ENCODE peak calls at places on chromosome 14, in nine cellular contexts. One of them, this sample, is unnamed.

GRCh38 chr14:38605193-38606114 is 349.6 kb upstream of the CLEC14A start:
- DNase-seq in GM23338: peak
- DNase-seq in vagina: no peak
- DNase-seq in esophagus muscularis mucosa: no peak
- DNase-seq in prostate gland: no peak
- DNase-seq in HCT116: no peak
- DNase-seq in transverse colon: no peak
- DNase-seq in endothelial cell of umbilical vein: peak
- DNase-seq in stomach: no peak
- DNase-seq in this sample: no peak

GRCh38 chr14:91901449-91902250 is 34.3 kb upstream of the TC2N start:
- DNase-seq in GM23338: no peak
- DNase-seq in vagina: no peak
- DNase-seq in esophagus muscularis mucosa: no peak
- DNase-seq in prostate gland: no peak
- DNase-seq in HCT116: no peak
- DNase-seq in transverse colon: no peak
- DNase-seq in endothelial cell of umbilical vein: peak
- DNase-seq in stomach: peak
- DNase-seq in this sample: no peak

GRCh38 chr14:96309128-96309906 is 53.3 kb downstream of the BDKRB1 start:
- DNase-seq in GM23338: no peak
- DNase-seq in vagina: no peak
- DNase-seq in esophagus muscularis mucosa: no peak
- DNase-seq in prostate gland: no peak
- DNase-seq in HCT116: no peak
- DNase-seq in transverse colon: peak
- DNase-seq in endothelial cell of umbilical vein: no peak
- DNase-seq in stomach: no peak
- DNase-seq in this sample: no peak

GRCh38 chr14:68099348-68100045 is 279.9 kb downstream of the RAD51B start:
- DNase-seq in GM23338: no peak
- DNase-seq in vagina: no peak
- DNase-seq in esophagus muscularis mucosa: no peak
- DNase-seq in prostate gland: peak
- DNase-seq in HCT116: no peak
- DNase-seq in transverse colon: no peak
- DNase-seq in endothelial cell of umbilical vein: no peak
- DNase-seq in stomach: no peak
- DNase-seq in this sample: no peak

GRCh38 chr14:105884808-105885281 is 358.5 kb downstream of the TMEM121 start:
- DNase-seq in GM23338: no peak
- DNase-seq in vagina: peak
- DNase-seq in esophagus muscularis mucosa: no peak
- DNase-seq in prostate gland: no peak
- DNase-seq in HCT116: no peak
- DNase-seq in transverse colon: no peak
- DNase-seq in endothelial cell of umbilical vein: no peak
- DNase-seq in stomach: peak
- DNase-seq in this sample: no peak

GRCh38 chr14:92004062-92004461 is 35.8 kb downstream of the TRIP11 start:
- DNase-seq in GM23338: no peak
- DNase-seq in vagina: no peak
- DNase-seq in esophagus muscularis mucosa: no peak
- DNase-seq in prostate gland: no peak
- DNase-seq in HCT116: no peak
- DNase-seq in transverse colon: no peak
- DNase-seq in endothelial cell of umbilical vein: no peak
- DNase-seq in stomach: no peak
- DNase-seq in this sample: no peak

GRCh38 chr14:105151838-105152793 is 16.5 kb downstream of the JAG2 start:
- DNase-seq in GM23338: no peak
- DNase-seq in vagina: no peak
- DNase-seq in esophagus muscularis mucosa: no peak
- DNase-seq in prostate gland: no peak
- DNase-seq in HCT116: no peak
- DNase-seq in transverse colon: no peak
- DNase-seq in endothelial cell of umbilical vein: no peak
- DNase-seq in stomach: no peak
- DNase-seq in this sample: no peak

GRCh38 chr14:71626281-71626835 is 305.9 kb upstream of the RGS6 start:
- DNase-seq in GM23338: no peak
- DNase-seq in vagina: no peak
- DNase-seq in esophagus muscularis mucosa: no peak
- DNase-seq in prostate gland: no peak
- DNase-seq in HCT116: no peak
- DNase-seq in transverse colon: no peak
- DNase-seq in endothelial cell of umbilical vein: no peak
- DNase-seq in stomach: no peak
- DNase-seq in this sample: no peak

GRCh38 chr14:87306770-87307169 is 686.2 kb downstream of the GALC start:
- DNase-seq in GM23338: no peak
- DNase-seq in vagina: no peak
- DNase-seq in esophagus muscularis mucosa: no peak
- DNase-seq in prostate gland: no peak
- DNase-seq in HCT116: no peak
- DNase-seq in transverse colon: no peak
- DNase-seq in endothelial cell of umbilical vein: no peak
- DNase-seq in stomach: no peak
- DNase-seq in this sample: no peak

GRCh38 chr14:38790916-38791315 is 312.1 kb downstream of the SEC23A start:
- DNase-seq in GM23338: peak
- DNase-seq in vagina: no peak
- DNase-seq in esophagus muscularis mucosa: no peak
- DNase-seq in prostate gland: no peak
- DNase-seq in HCT116: no peak
- DNase-seq in transverse colon: no peak
- DNase-seq in endothelial cell of umbilical vein: no peak
- DNase-seq in stomach: no peak
- DNase-seq in this sample: no peak

GRCh38 chr14:70665448-70666363 is 24.0 kb downstream of the TTC9 start:
- DNase-seq in GM23338: no peak
- DNase-seq in vagina: no peak
- DNase-seq in esophagus muscularis mucosa: no peak
- DNase-seq in prostate gland: peak
- DNase-seq in HCT116: peak
- DNase-seq in transverse colon: peak
- DNase-seq in endothelial cell of umbilical vein: no peak
- DNase-seq in stomach: peak
- DNase-seq in this sample: no peak

GRCh38 chr14:104985675-104986486 is at the start of gene CLBA1:
- DNase-seq in GM23338: peak
- DNase-seq in vagina: no peak
- DNase-seq in esophagus muscularis mucosa: no peak
- DNase-seq in prostate gland: peak
- DNase-seq in HCT116: peak
- DNase-seq in transverse colon: peak
- DNase-seq in endothelial cell of umbilical vein: peak
- DNase-seq in stomach: peak
- DNase-seq in this sample: peak

GRCh38 chr14:61280526-61281185 is 482 bp downstream of the TMEM30B start:
- DNase-seq in GM23338: peak
- DNase-seq in vagina: no peak
- DNase-seq in esophagus muscularis mucosa: no peak
- DNase-seq in prostate gland: peak
- DNase-seq in HCT116: no peak
- DNase-seq in transverse colon: peak
- DNase-seq in endothelial cell of umbilical vein: peak
- DNase-seq in stomach: peak
- DNase-seq in this sample: no peak

GRCh38 chr14:64748521-64748920 is 44.3 kb downstream of the PLEKHG3 start:
- DNase-seq in GM23338: no peak
- DNase-seq in vagina: no peak
- DNase-seq in esophagus muscularis mucosa: no peak
- DNase-seq in prostate gland: no peak
- DNase-seq in HCT116: no peak
- DNase-seq in transverse colon: no peak
- DNase-seq in endothelial cell of umbilical vein: no peak
- DNase-seq in stomach: no peak
- DNase-seq in this sample: no peak

GRCh38 chr14:103015426-103015825 is 41.9 kb downstream of the CDC42BPB start:
- DNase-seq in GM23338: no peak
- DNase-seq in vagina: no peak
- DNase-seq in esophagus muscularis mucosa: no peak
- DNase-seq in prostate gland: no peak
- DNase-seq in HCT116: no peak
- DNase-seq in transverse colon: no peak
- DNase-seq in endothelial cell of umbilical vein: peak
- DNase-seq in stomach: no peak
- DNase-seq in this sample: no peak

GRCh38 chr14:37587438-37587837 is 7.6 kb downstream of the FOXA1 start:
- DNase-seq in GM23338: no peak
- DNase-seq in vagina: no peak
- DNase-seq in esophagus muscularis mucosa: no peak
- DNase-seq in prostate gland: no peak
- DNase-seq in HCT116: no peak
- DNase-seq in transverse colon: no peak
- DNase-seq in endothelial cell of umbilical vein: peak
- DNase-seq in stomach: no peak
- DNase-seq in this sample: no peak

GRCh38 chr14:59374048-59374447 is 91.1 kb downstream of the GPR135 start:
- DNase-seq in GM23338: no peak
- DNase-seq in vagina: no peak
- DNase-seq in esophagus muscularis mucosa: no peak
- DNase-seq in prostate gland: no peak
- DNase-seq in HCT116: no peak
- DNase-seq in transverse colon: no peak
- DNase-seq in endothelial cell of umbilical vein: no peak
- DNase-seq in stomach: no peak
- DNase-seq in this sample: no peak

GRCh38 chr14:58787601-58788000 is 149.8 kb downstream of the DACT1 start:
- DNase-seq in GM23338: no peak
- DNase-seq in vagina: no peak
- DNase-seq in esophagus muscularis mucosa: peak
- DNase-seq in prostate gland: no peak
- DNase-seq in HCT116: no peak
- DNase-seq in transverse colon: no peak
- DNase-seq in endothelial cell of umbilical vein: no peak
- DNase-seq in stomach: no peak
- DNase-seq in this sample: no peak

GRCh38 chr14:51845811-51846210 is 14.6 kb upstream of the GNG2 start:
- DNase-seq in GM23338: no peak
- DNase-seq in vagina: no peak
- DNase-seq in esophagus muscularis mucosa: no peak
- DNase-seq in prostate gland: no peak
- DNase-seq in HCT116: no peak
- DNase-seq in transverse colon: no peak
- DNase-seq in endothelial cell of umbilical vein: no peak
- DNase-seq in stomach: no peak
- DNase-seq in this sample: no peak

GRCh38 chr14:51846631-51847488 is 13.6 kb upstream of the GNG2 start:
- DNase-seq in GM23338: peak
- DNase-seq in vagina: no peak
- DNase-seq in esophagus muscularis mucosa: no peak
- DNase-seq in prostate gland: no peak
- DNase-seq in HCT116: no peak
- DNase-seq in transverse colon: peak
- DNase-seq in endothelial cell of umbilical vein: peak
- DNase-seq in stomach: peak
- DNase-seq in this sample: no peak

GRCh38 chr14:51847489-51847796 is 13.0 kb upstream of the GNG2 start:
- DNase-seq in GM23338: no peak
- DNase-seq in vagina: no peak
- DNase-seq in esophagus muscularis mucosa: no peak
- DNase-seq in prostate gland: no peak
- DNase-seq in HCT116: no peak
- DNase-seq in transverse colon: no peak
- DNase-seq in endothelial cell of umbilical vein: no peak
- DNase-seq in stomach: no peak
- DNase-seq in this sample: no peak

GRCh38 chr14:51848120-51848519 is 12.3 kb upstream of the GNG2 start:
- DNase-seq in GM23338: no peak
- DNase-seq in vagina: no peak
- DNase-seq in esophagus muscularis mucosa: no peak
- DNase-seq in prostate gland: no peak
- DNase-seq in HCT116: no peak
- DNase-seq in transverse colon: no peak
- DNase-seq in endothelial cell of umbilical vein: no peak
- DNase-seq in stomach: no peak
- DNase-seq in this sample: no peak

DNA sequence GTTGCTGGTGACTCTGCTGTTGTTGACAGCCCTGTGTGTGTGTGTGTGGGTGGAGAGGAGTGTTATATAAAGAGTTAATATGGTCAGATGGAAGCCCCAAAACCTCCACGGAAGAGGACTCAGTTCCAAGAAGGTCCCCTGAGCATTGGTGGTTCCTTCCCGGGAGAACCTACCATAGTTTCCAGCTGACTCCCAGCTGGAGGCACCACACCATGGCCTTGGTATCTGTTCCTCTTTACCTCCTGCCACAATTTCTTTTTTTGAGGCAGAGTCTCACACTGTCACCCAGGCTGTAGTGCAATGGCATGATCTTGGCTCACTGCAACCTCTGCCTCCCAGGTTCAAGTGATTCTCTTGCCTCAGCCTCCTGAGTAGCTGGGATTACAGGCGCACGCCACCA is 15.9 kb upstream of the GNG2 start:
- DNase-seq in GM23338: no peak
- DNase-seq in vagina: no peak
- DNase-seq in esophagus muscularis mucosa: no peak
- DNase-seq in prostate gland: no peak
- DNase-seq in HCT116: no peak
- DNase-seq in transverse colon: no peak
- DNase-seq in endothelial cell of umbilical vein: no peak
- DNase-seq in stomach: no peak
- DNase-seq in this sample: no peak
- TF ChIP-seq POLR2AphosphoS5 in GM23338: no peak
- TF ChIP-seq POLR2AphosphoS5 in vagina: no peak
- TF ChIP-seq POLR2AphosphoS5 in esophagus muscularis mucosa: no peak
- TF ChIP-seq POLR2AphosphoS5 in prostate gland: no peak
- TF ChIP-seq POLR2AphosphoS5 in HCT116: no peak
- TF ChIP-seq POLR2AphosphoS5 in transverse colon: no peak
- TF ChIP-seq POLR2AphosphoS5 in endothelial cell of umbilical vein: no peak
- TF ChIP-seq POLR2AphosphoS5 in stomach: no peak
- TF ChIP-seq POLR2AphosphoS5 in this sample: no peak

GRCh38 chr14:73358187-73358586 is 100.2 kb downstream of the NUMB start:
- DNase-seq in GM23338: peak
- DNase-seq in vagina: no peak
- DNase-seq in esophagus muscularis mucosa: no peak
- DNase-seq in prostate gland: no peak
- DNase-seq in HCT116: no peak
- DNase-seq in transverse colon: no peak
- DNase-seq in endothelial cell of umbilical vein: no peak
- DNase-seq in stomach: no peak
- DNase-seq in this sample: no peak
- TF ChIP-seq POLR2AphosphoS5 in GM23338: no peak
- TF ChIP-seq POLR2AphosphoS5 in vagina: no peak
- TF ChIP-seq POLR2AphosphoS5 in esophagus muscularis mucosa: no peak
- TF ChIP-seq POLR2AphosphoS5 in prostate gland: no peak
- TF ChIP-seq POLR2AphosphoS5 in HCT116: no peak
- TF ChIP-seq POLR2AphosphoS5 in transverse colon: no peak
- TF ChIP-seq POLR2AphosphoS5 in endothelial cell of umbilical vein: no peak
- TF ChIP-seq POLR2AphosphoS5 in stomach: no peak
- TF ChIP-seq POLR2AphosphoS5 in this sample: no peak

GRCh38 chr14:50116221-50116956 is at the start of gene VCPKMT:
- DNase-seq in GM23338: peak
- DNase-seq in vagina: no peak
- DNase-seq in esophagus muscularis mucosa: peak
- DNase-seq in prostate gland: peak
- DNase-seq in HCT116: peak
- DNase-seq in transverse colon: peak
- DNase-seq in endothelial cell of umbilical vein: peak
- DNase-seq in stomach: peak
- DNase-seq in this sample: peak
- TF ChIP-seq POLR2AphosphoS5 in GM23338: peak
- TF ChIP-seq POLR2AphosphoS5 in vagina: peak
- TF ChIP-seq POLR2AphosphoS5 in esophagus muscularis mucosa: peak
- TF ChIP-seq POLR2AphosphoS5 in prostate gland: peak
- TF ChIP-seq POLR2AphosphoS5 in HCT116: peak
- TF ChIP-seq POLR2AphosphoS5 in transverse colon: peak
- TF ChIP-seq POLR2AphosphoS5 in endothelial cell of umbilical vein: peak
- TF ChIP-seq POLR2AphosphoS5 in stomach: peak
- TF ChIP-seq POLR2AphosphoS5 in this sample: peak

GRCh38 chr14:99289394-99290189 is 17.6 kb upstream of the BCL11B start:
- DNase-seq in GM23338: no peak
- DNase-seq in vagina: no peak
- DNase-seq in esophagus muscularis mucosa: no peak
- DNase-seq in prostate gland: no peak
- DNase-seq in HCT116: no peak
- DNase-seq in transverse colon: no peak
- DNase-seq in endothelial cell of umbilical vein: no peak
- DNase-seq in stomach: no peak
- DNase-seq in this sample: no peak
- TF ChIP-seq POLR2AphosphoS5 in GM23338: no peak
- TF ChIP-seq POLR2AphosphoS5 in vagina: no peak
- TF ChIP-seq POLR2AphosphoS5 in esophagus muscularis mucosa: no peak
- TF ChIP-seq POLR2AphosphoS5 in prostate gland: no peak
- TF ChIP-seq POLR2AphosphoS5 in HCT116: no peak
- TF ChIP-seq POLR2AphosphoS5 in transverse colon: no peak
- TF ChIP-seq POLR2AphosphoS5 in endothelial cell of umbilical vein: no peak
- TF ChIP-seq POLR2AphosphoS5 in stomach: no peak
- TF ChIP-seq POLR2AphosphoS5 in this sample: no peak